ENCODE peak calls at places on chromosomes 6 and 20, in eight cellular contexts. Z is left ventricle myocardium inferior; P is B cell; J is activated naive CD4-positive, alpha-beta T cell treated with anti-CD3 and anti-CD28 coated beads, Interleukin-2, amount 10 ng/mL, durations not matched to agents 7 days and 5 days; X is cortex of kidney; O is aorta; K is EL; D is CD8-positive, alpha-beta T cell. V is an unnamed sample.

GRCh38 chr6:7440476-7440875 is 50.9 kb downstream of the RIOK1 start:
- DNase-seq in Z (no peak), P (no peak), J (no peak), X (no peak), O (no peak), K (peak; percentile 23), D (no peak), V (no peak)

GRCh38 chr20:62710886-62711702 is 2.5 kb downstream of the NTSR1 start:
- DNase-seq in Z (no peak), P (no peak), J (no peak), X (no peak), O (no peak), K (no peak), D (peak; percentile 27), V (no peak)

GRCh38 chr20:61886721-61887658 is 178.7 kb downstream of the TAF4 start:
- DNase-seq in Z (no peak), P (no peak), J (peak; percentile 56), X (no peak), O (peak; percentile 2), K (peak; percentile 33), D (peak; percentile 10), V (no peak)

GRCh38 chr6:52260634-52261033 is 16.3 kb upstream of the IL17F start:
- DNase-seq in Z (no peak), P (no peak), J (no peak), X (no peak), O (no peak), K (no peak), D (no peak), V (no peak)

GRCh38 chr20:11249683-11250082 is 575.9 kb upstream of the JAG1 start:
- DNase-seq in Z (no peak), P (no peak), J (no peak), X (no peak), O (no peak), K (no peak), D (no peak), V (no peak)

GRCh38 chr6:56374841-56375369 is 127.5 kb upstream of the COL21A1 start:
- DNase-seq in Z (no peak), P (no peak), J (no peak), X (no peak), O (peak; percentile 61), K (peak; percentile 41), D (no peak), V (no peak)

GRCh38 chr20:58017237-58017969 is 211.1 kb downstream of the ANKRD60 start:
- DNase-seq in Z (no peak), P (no peak), J (no peak), X (no peak), O (no peak), K (peak; percentile 87), D (no peak), V (peak; percentile 84)

GRCh38 chr20:48656661-48657211 is 171.1 kb downstream of the PREX1 start:
- DNase-seq in Z (no peak), P (no peak), J (no peak), X (no peak), O (no peak), K (no peak), D (no peak), V (no peak)

GRCh38 chr6:159831373-159831679 is 31.2 kb downstream of the PNLDC1 start:
- DNase-seq in Z (no peak), P (no peak), J (no peak), X (no peak), O (no peak), K (no peak), D (no peak), V (no peak)

GRCh38 chr20:58233881-58234528 is 5.6 kb upstream of the ANKRD60 start:
- DNase-seq in Z (no peak), P (peak; percentile 47), J (peak; percentile 56), X (no peak), O (no peak), K (peak; percentile 36), D (no peak), V (no peak)

GRCh38 chr6:47047479-47048411 is 5.6 kb upstream of the ADGRF1 start:
- DNase-seq in Z (no peak), P (peak; percentile 54), J (peak; percentile 41), X (no peak), O (no peak), K (peak; percentile 87), D (no peak), V (no peak)

GRCh38 chr6:30748851-30749540 is 4.6 kb upstream of the IER3 start:
- DNase-seq in Z (no peak), P (no peak), J (no peak), X (no peak), O (no peak), K (peak; percentile 79), D (no peak), V (no peak)

GRCh38 chr6:148179786-148180185 is 162.9 kb upstream of the SASH1 start:
- DNase-seq in Z (no peak), P (no peak), J (no peak), X (no peak), O (no peak), K (peak; percentile 40), D (no peak), V (no peak)

GRCh38 chr6:6841571-6841970 is 253.1 kb downstream of the LY86 start:
- DNase-seq in Z (no peak), P (no peak), J (no peak), X (no peak), O (no peak), K (no peak), D (no peak), V (no peak)

GRCh38 chr20:58511364-58511763 is 3.8 kb downstream of the APCDD1L start:
- DNase-seq in Z (no peak), P (no peak), J (no peak), X (no peak), O (no peak), K (peak; percentile 60), D (no peak), V (no peak)

GRCh38 chr6:34912715-34913464 is 23.8 kb downstream of the ANKS1A start:
- DNase-seq in Z (no peak), P (peak; percentile 56), J (peak; percentile 62), X (no peak), O (no peak), K (peak; percentile 69), D (peak; percentile 10), V (no peak)

GRCh38 chr6:44064089-44064947 is 62.9 kb downstream of the MRPL14 start:
- DNase-seq in Z (peak; percentile 39), P (no peak), J (no peak), X (no peak), O (peak; percentile 91), K (peak; percentile 97), D (no peak), V (no peak)

GRCh38 chr6:70108230-70108629 is 194.7 kb downstream of the COL9A1 start:
- DNase-seq in Z (no peak), P (no peak), J (no peak), X (no peak), O (no peak), K (peak; percentile 29), D (no peak), V (no peak)

GRCh38 chr6:170108890-170109587 is 181.8 kb downstream of the DLL1 start:
- DNase-seq in Z (peak; percentile 2), P (no peak), J (no peak), X (no peak), O (peak; percentile 18), K (no peak), D (no peak), V (peak; percentile 76)

GRCh38 chr6:33824461-33825154 is 20.8 kb upstream of the MLN start:
- DNase-seq in Z (no peak), P (no peak), J (no peak), X (no peak), O (no peak), K (no peak), D (no peak), V (no peak)

GRCh38 chr20:53872081-53872541 is 198.3 kb downstream of the BCAS1 start:
- DNase-seq in Z (no peak), P (no peak), J (no peak), X (no peak), O (no peak), K (no peak), D (no peak), V (no peak)

V was measured in mesenteric fat pad.